ENCODE peak calls at places on chromosomes 4 and X, in nine cellular contexts. D, X, Z, Q, J, K, C, U and W are unnamed samples.

GRCh38 chrX:122586831-122587230 is 597.2 kb upstream of the GRIA3 start:
- DNase-seq in D (no peak), Q (no peak), K (no peak), U (no peak), Z (no peak), C (no peak), X (no peak), J (no peak), W (no peak)

GRCh38 chr4:105107105-105107856 is 39.4 kb upstream of the TET2 start:
- DNase-seq in Z (no peak), K (no peak), D (no peak), Q (no peak), U (no peak), C (no peak), J (no peak), X (no peak), W (no peak)

GRCh38 chr4:94304365-94304971 is 38.2 kb downstream of the HPGDS start:
- DNase-seq in C (peak; percentile 32), J (no peak), K (no peak), U (no peak), Q (no peak), Z (no peak), X (peak; percentile 50), D (no peak), W (no peak)

GRCh38 chrX:149513713-149514427 is 8.8 kb upstream of the IDS start:
- DNase-seq in Z (no peak), U (no peak), K (no peak), X (no peak), J (no peak), Q (no peak), C (no peak), D (no peak), W (no peak)

GRCh38 chrX:37315511-37316248 is 33.5 kb upstream of the PRRG1 start:
- DNase-seq in K (no peak), C (no peak), U (no peak), Z (no peak), Q (no peak), J (no peak), X (no peak), D (no peak), W (no peak)

GRCh38 chr4:54539500-54540029 is 118.2 kb upstream of the KIT start:
- DNase-seq in X (peak; percentile 66), K (peak; percentile 59), D (peak; percentile 66), U (peak; percentile 38), C (peak; percentile 89), Q (no peak), J (peak; percentile 78), Z (no peak), W (peak; percentile 50)

GRCh38 chr4:20675786-20676185 is 24.5 kb upstream of the PACRGL start:
- DNase-seq in K (no peak), U (no peak), D (no peak), J (no peak), Z (no peak), C (no peak), X (no peak), Q (no peak), W (no peak)

GRCh38 chr4:89299153-89299789 is 8.3 kb downstream of the GPRIN3 start:
- DNase-seq in Q (no peak), Z (no peak), X (no peak), U (no peak), J (no peak), K (no peak), C (no peak), D (no peak), W (peak; percentile 47)

GRCh38 chrX:76253432-76253831 is 80.6 kb downstream of the PBDC1 start:
- DNase-seq in K (no peak), C (peak; percentile 40), U (peak; percentile 11), X (peak; percentile 64), D (no peak), Q (peak; percentile 4), Z (no peak), J (no peak), W (peak; percentile 30)

GRCh38 chrX:134601240-134601639 is 57.0 kb downstream of the PLAC1 start:
- DNase-seq in D (no peak), J (no peak), U (no peak), X (no peak), K (no peak), C (no peak), Z (no peak), Q (no peak), W (no peak)

GRCh38 chr4:147498031-147498700 is 17.3 kb downstream of the EDNRA start:
- DNase-seq in Q (no peak), J (no peak), C (no peak), D (no peak), U (no peak), K (no peak), Z (no peak), X (no peak), W (no peak)

GRCh38 chr4:7655549-7656243 is 221.0 kb upstream of the PSAPL1 start:
- DNase-seq in X (no peak), C (no peak), U (no peak), J (no peak), Q (no peak), K (no peak), Z (no peak), D (no peak), W (no peak)

GRCh38 chr4:102642571-102643298 is 118.0 kb downstream of the MANBA start:
- DNase-seq in K (no peak), U (no peak), Q (no peak), C (no peak), D (no peak), Z (no peak), X (no peak), J (no peak), W (no peak)

GRCh38 chr4:44984083-44984482 is 257.7 kb upstream of the GNPDA2 start:
- DNase-seq in X (no peak), D (no peak), J (no peak), U (no peak), Z (no peak), Q (no peak), C (no peak), K (no peak), W (no peak)
- H3K9me3 ChIP-seq in X (no peaks in the 10 kb centered on the region), D (peaks cover 5% of the 10 kb centered on the region), J (no peaks in the 10 kb centered on the region), U (no peaks in the 10 kb centered on the region), Z (no peaks in the 10 kb centered on the region), Q (no peaks in the 10 kb centered on the region), C (no peaks in the 10 kb centered on the region), K (peaks cover 3% of the 10 kb centered on the region), W (no peaks in the 10 kb centered on the region)

DNA sequence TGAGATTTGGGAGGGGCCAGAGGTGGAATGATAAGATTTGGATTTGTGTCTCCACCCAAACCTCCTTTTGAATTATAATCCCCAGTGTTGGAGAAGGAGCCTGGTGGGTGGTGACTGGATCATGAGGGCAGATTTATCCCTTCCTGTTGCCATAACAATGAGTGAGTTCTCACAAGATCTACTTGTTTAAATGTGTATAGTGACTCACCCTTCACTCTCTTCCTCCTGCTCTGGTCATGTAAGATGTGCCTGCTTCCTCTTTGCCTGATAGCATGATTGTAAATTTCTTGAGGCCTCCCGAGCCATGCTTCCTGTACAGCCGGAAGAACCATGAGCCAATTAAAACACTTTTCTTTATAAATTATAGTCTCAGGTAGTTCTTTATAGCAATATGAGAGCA is 348.6 kb downstream of the AR start:
- DNase-seq in U (no peak), Z (no peak), K (no peak), Q (no peak), J (no peak), D (no peak), X (no peak), C (no peak), W (no peak)
- H3K9me3 ChIP-seq in U (no peaks in the 10 kb centered on the region), Z (no peaks in the 10 kb centered on the region), K (peaks cover 14% of the 10 kb centered on the region), Q (no peaks in the 10 kb centered on the region), J (peaks cover 24% of the 10 kb centered on the region), D (peaks cover 22% of the 10 kb centered on the region), X (no peaks in the 10 kb centered on the region), C (peaks cover 6% of the 10 kb centered on the region), W (peaks cover 8% of the 10 kb centered on the region)

GRCh38 chr4:337143-337931 is at the start of gene ZNF141:
- DNase-seq in D (peak; percentile 92), C (peak; percentile 99), U (peak; percentile 95), Z (peak; percentile 69), K (peak; percentile 96), J (peak; percentile 86), Q (peak; percentile 86), X (peak; percentile 98), W (peak; percentile 98)

GRCh38 chr4:336099-336892 is 1.3 kb upstream of the ZNF141 start:
- DNase-seq in U (peak; percentile 21), Q (no peak), X (peak; percentile 51), D (peak; percentile 70), Z (no peak), K (peak; percentile 59), J (peak; percentile 68), C (peak; percentile 53), W (peak; percentile 31)

GRCh38 chr4:338759-339097 is 1.1 kb downstream of the ZNF141 start:
- DNase-seq in Z (no peak), Q (no peak), X (no peak), J (peak; percentile 47), K (no peak), C (peak; percentile 13), D (no peak), U (peak; percentile 24), W (no peak)

GRCh38 chr4:336893-337142 is 796 bp upstream of the ZNF141 start:
- DNase-seq in Q (no peak), U (no peak), J (no peak), D (no peak), X (no peak), C (no peak), Z (no peak), K (no peak), W (no peak)

DNA sequence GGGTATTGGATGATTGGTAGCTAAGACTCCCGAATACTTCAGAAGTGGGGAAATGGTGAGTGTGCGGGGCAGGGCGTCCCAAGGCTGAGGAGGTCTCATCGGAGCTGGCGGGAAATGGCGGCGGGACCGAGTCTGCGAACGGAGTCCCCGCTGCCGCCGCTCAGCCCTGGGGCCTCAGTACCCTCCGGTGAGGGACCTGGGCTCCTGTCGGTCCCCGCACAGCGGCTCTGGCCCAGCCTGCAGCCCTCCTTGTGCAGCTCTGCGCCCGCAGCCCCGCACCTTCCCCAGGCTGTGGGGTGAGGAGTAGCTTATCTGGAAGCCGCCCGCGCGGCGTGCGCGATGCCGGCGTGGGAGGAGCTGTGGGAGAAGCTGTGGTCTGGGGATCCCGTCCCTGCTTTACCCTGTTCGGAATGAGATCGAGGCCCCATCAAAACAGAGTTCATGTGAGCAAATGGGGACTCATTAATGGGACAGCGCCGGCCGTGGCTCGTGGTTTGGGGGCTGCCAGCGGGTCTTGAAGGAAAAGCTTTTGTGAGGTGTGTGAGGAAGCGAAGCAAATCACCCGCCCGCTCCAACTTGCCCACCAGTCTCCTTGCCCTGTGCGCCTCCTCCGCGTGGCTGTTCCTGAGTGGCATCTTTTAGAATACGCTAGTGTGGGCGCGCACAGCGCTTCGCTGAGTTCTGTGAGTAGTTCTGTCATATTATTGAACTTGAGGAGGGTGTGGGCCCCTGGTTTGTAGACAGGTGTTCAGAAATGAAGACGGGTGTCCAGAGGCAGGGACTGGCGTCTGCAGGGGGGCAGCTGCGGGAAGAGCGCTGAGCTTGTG is 531 bp downstream of the ZNF141 start:
- DNase-seq in U (no peak), Z (peak; percentile 32), K (no peak), D (peak; percentile 44), X (peak; percentile 59), J (peak; percentile 50), Q (peak; percentile 31), C (peak; percentile 66), W (peak; percentile 37)
- H3K9me3 ChIP-seq in U (no peaks in the 10 kb centered on the region), Z (peaks cover 12% of the 10 kb centered on the region), K (peaks cover 28% of the 10 kb centered on the region), D (peaks cover 30% of the 10 kb centered on the region), X (no peaks in the 10 kb centered on the region), J (no peaks in the 10 kb centered on the region), Q (peaks cover 24% of the 10 kb centered on the region), C (no peaks in the 10 kb centered on the region), W (peaks cover 7% of the 10 kb centered on the region)

DNA sequence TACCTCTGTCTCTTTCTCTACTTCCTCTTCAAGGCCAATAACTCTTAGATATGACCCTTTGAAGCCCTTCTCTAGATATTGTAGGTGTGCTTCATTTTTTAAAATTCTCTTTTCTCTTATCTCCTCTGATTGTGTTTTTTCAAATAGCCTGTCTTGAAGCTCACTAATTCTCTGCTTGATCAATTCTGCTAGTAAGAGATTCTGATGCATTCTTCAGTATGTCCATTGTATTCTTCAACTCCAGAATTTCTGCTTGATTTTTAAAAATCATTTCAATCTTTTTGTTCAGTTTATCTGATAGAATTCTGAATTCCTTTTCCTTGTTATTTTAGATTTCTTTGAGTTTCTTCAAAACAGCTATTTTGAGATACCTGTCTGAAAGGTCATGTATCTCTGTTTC is 47.9 kb downstream of the MCUB start:
- DNase-seq in D (no peak), C (no peak), U (no peak), Q (no peak), J (no peak), Z (no peak), X (no peak), K (no peak), W (no peak)
- H3K9me3 ChIP-seq in D (peaks cover 49% of the 10 kb centered on the region), C (no peaks in the 10 kb centered on the region), U (no peaks in the 10 kb centered on the region), Q (no peaks in the 10 kb centered on the region), J (peaks cover 7% of the 10 kb centered on the region), Z (peaks cover 4% of the 10 kb centered on the region), X (no peaks in the 10 kb centered on the region), K (peaks cover 43% of the 10 kb centered on the region), W (no peaks in the 10 kb centered on the region)